ENCODE peak calls at places on chromosomes 11 and 22, in ten cellular contexts. W is PC-3, C is astrocyte of the cerebellum, N is fibroblast of villous mesenchyme, F is tibial nerve, L is transverse colon, B is PC-9, K is dorsolateral prefrontal cortex, A is GM06990, E is epithelial cell of proximal tubule. Q is an unnamed sample.

GRCh38 chr11:1257366-1257765 is 34.5 kb downstream of the MUC5B start:
- DNase-seq in W (no peak), C (no peak), N (no peak), F (no peak), L (no peak), B (no peak), K (no peak), A (no peak), E (no peak), Q (no peak)

GRCh38 chr22:17243524-17243923 is 24.3 kb upstream of the ADA2 start:
- DNase-seq in W (peak; percentile 12), C (no peak), N (no peak), F (no peak), L (peak; percentile 27), B (no peak), K (no peak), A (peak; percentile 80), E (no peak), Q (no peak)

GRCh38 chr22:40345801-40346177 is 511 bp upstream of the ADSL start:
- DNase-seq in W (peak; percentile 19), C (no peak), N (peak; percentile 46), F (no peak), L (peak; percentile 67), B (no peak), K (no peak), A (peak; percentile 76), E (no peak), Q (no peak)

GRCh38 chr11:67268036-67268683 is 1.9 kb downstream of the GRK2 start:
- DNase-seq in W (no peak), C (no peak), N (no peak), F (no peak), L (peak; percentile 54), B (no peak), K (peak; percentile 39), A (peak; percentile 85), E (no peak), Q (no peak)

GRCh38 chr11:113176561-113176960 is 137.8 kb upstream of the TTC12 start:
- DNase-seq in W (no peak), C (peak; percentile 67), N (peak; percentile 86), F (no peak), L (no peak), B (no peak), K (no peak), A (no peak), E (no peak), Q (no peak)

GRCh38 chr11:133545199-133545709 is 13.0 kb upstream of the OPCML start:
- DNase-seq in W (no peak), C (no peak), N (no peak), F (no peak), L (no peak), B (no peak), K (no peak), A (peak; percentile 25), E (no peak), Q (no peak)

GRCh38 chr22:45885171-45885840 is 91.7 kb downstream of the WNT7B start:
- DNase-seq in W (no peak), C (no peak), N (no peak), F (no peak), L (no peak), B (no peak), K (peak; percentile 31), A (no peak), E (no peak), Q (no peak)

GRCh38 chr11:115759622-115760527 is 255.7 kb upstream of the CADM1 start:
- DNase-seq in W (no peak), C (no peak), N (no peak), F (no peak), L (peak; percentile 12), B (no peak), K (peak; percentile 56), A (no peak), E (no peak), Q (no peak)

GRCh38 chr11:69657911-69658605 is 17.1 kb downstream of the LTO1 start:
- DNase-seq in W (no peak), C (no peak), N (peak; percentile 46), F (no peak), L (no peak), B (no peak), K (peak; percentile 12), A (no peak), E (no peak), Q (no peak)

GRCh38 chr11:108027057-108027456 is 18.4 kb downstream of the CUL5 start:
- DNase-seq in W (no peak), C (no peak), N (no peak), F (no peak), L (no peak), B (no peak), K (no peak), A (no peak), E (no peak), Q (no peak)

GRCh38 chr11:69394234-69394891 is 87.1 kb upstream of the LINC01488 start:
- DNase-seq in W (no peak), C (no peak), N (no peak), F (no peak), L (no peak), B (no peak), K (no peak), A (no peak), E (no peak), Q (no peak)

GRCh38 chr11:78062671-78063070 is 990 bp upstream of the THRSP start:
- DNase-seq in W (no peak), C (no peak), N (no peak), F (no peak), L (no peak), B (no peak), K (no peak), A (no peak), E (no peak), Q (no peak)

GRCh38 chr11:121367434-121367833 is 74.9 kb downstream of the SC5D start:
- DNase-seq in W (no peak), C (peak; percentile 15), N (peak; percentile 34), F (no peak), L (no peak), B (no peak), K (no peak), A (peak; percentile 67), E (no peak), Q (no peak)

GRCh38 chr11:19849107-19849789 is 136.6 kb downstream of the NAV2 start:
- DNase-seq in W (no peak), C (no peak), N (peak; percentile 12), F (no peak), L (no peak), B (no peak), K (no peak), A (no peak), E (no peak), Q (no peak)

GRCh38 chr22:42050641-42051040 is 20.0 kb downstream of the NAGA start:
- DNase-seq in W (no peak), C (no peak), N (no peak), F (no peak), L (no peak), B (no peak), K (no peak), A (no peak), E (no peak), Q (no peak)
- H3K4me3 ChIP-seq in W (no peak overlapping the region), C (no peak overlapping the region), N (no peak overlapping the region), F (no peak overlapping the region), L (no peak overlapping the region), B (no peak overlapping the region), K (no peak overlapping the region), A (no peak overlapping the region), E (no peak overlapping the region), Q (no peak overlapping the region)

GRCh38 chr22:20526628-20527355 is 19.4 kb downstream of the MED15 start:
- DNase-seq in W (peak; percentile 57), C (no peak), N (peak; percentile 94), F (no peak), L (no peak), B (no peak), K (no peak), A (no peak), E (peak; percentile 62), Q (no peak)
- TF ChIP-seq CTCF in W (peak; percentile 26), C (peak; percentile 3), N (peak; percentile 16), F (no peak), L (no peak), B (no peak), K (no peak), A (no peak), E (peak; percentile 31), Q (no peak)

DNA sequence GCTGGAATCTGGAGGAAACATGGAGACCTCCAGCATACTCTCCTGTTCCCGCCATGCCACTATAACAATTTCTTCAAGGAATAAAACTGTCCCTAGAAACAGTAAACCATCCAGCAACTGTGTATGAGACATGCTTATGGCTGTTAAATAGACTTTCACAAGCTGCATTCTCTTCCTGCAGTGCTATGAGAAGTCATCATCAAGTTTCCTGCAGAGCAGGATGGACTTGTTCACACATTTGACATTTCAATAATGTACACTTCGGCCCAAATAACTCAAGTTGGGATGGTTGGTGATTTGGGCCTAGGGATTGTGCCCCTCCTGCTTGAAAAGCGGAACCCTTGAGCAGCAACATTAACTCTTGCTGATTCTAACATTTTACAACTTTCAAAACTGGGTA is 20.2 kb upstream of the CSF2RB start:
- DNase-seq in W (no peak), C (no peak), N (no peak), F (no peak), L (no peak), B (peak; percentile 89), K (no peak), A (no peak), E (no peak), Q (no peak)
- H3K4me3 ChIP-seq in W (no peak overlapping the region), C (no peak overlapping the region), N (no peak overlapping the region), F (no peak overlapping the region), L (no peak overlapping the region), B (no peak overlapping the region), K (no peak overlapping the region), A (no peak overlapping the region), E (no peak overlapping the region), Q (no peak overlapping the region)

GRCh38 chr11:32154275-32154674 is 63.4 kb downstream of the RCN1 start:
- DNase-seq in W (peak; percentile 51), C (peak; percentile 2), N (peak; percentile 60), F (no peak), L (no peak), B (peak; percentile 37), K (no peak), A (no peak), E (no peak), Q (no peak)
- TF ChIP-seq CTCF in W (peak; percentile 53), C (peak; percentile 27), N (peak; percentile 51), F (no peak), L (no peak), B (peak; percentile 45), K (no peak), A (peak; percentile 24), E (peak; percentile 54), Q (no peak)